ENCODE peak calls at places on chromosomes 4 and X, in seven cellular contexts. B is glutamatergic neuron; Q is AML-193; E is NCI-H69; N is pancreas; Y is activated CD4-positive, alpha-beta memory T cell treated with anti-CD3 and anti-CD28 coated beads, Interleukin-2, amount 10 ng/mL, durations not matched to agents 7 days and 5 days; J is pons. W is an unnamed sample.

GRCh38 chr4:54392459-54392858 is 163.4 kb downstream of the PDGFRA start:
- DNase-seq in N (no peak), Y (no peak), J (no peak), E (no peak), Q (no peak), B (no peak), W (no peak)

GRCh38 chrX:48498374-48498809 is 10.4 kb upstream of the PORCN start:
- DNase-seq in Y (no peak), E (peak; percentile 1), Q (no peak), J (no peak), B (no peak), N (no peak), W (no peak)

GRCh38 chr4:166435449-166435848 is 562.4 kb downstream of the TLL1 start:
- DNase-seq in N (no peak), Y (no peak), E (no peak), Q (no peak), J (no peak), B (no peak), W (no peak)

GRCh38 chrX:55907968-55908607 is 190.5 kb downstream of the RRAGB start:
- DNase-seq in Q (peak; percentile 63), J (peak; percentile 32), N (peak; percentile 50), E (no peak), Y (peak; percentile 66), B (peak; percentile 60), W (no peak)

GRCh38 chr4:174405923-174406322 is 116.4 kb downstream of the HPGD start:
- DNase-seq in N (no peak), B (no peak), E (no peak), J (no peak), Q (no peak), Y (no peak), W (no peak)

GRCh38 chrX:25427873-25428555 is 412.2 kb upstream of the ARX start:
- DNase-seq in E (peak; percentile 35), Y (no peak), J (no peak), B (peak; percentile 28), N (no peak), Q (no peak), W (no peak)

GRCh38 chrX:71489540-71489939 is 43.4 kb upstream of the OGT start:
- DNase-seq in N (no peak), B (no peak), Q (no peak), Y (no peak), J (no peak), E (no peak), W (no peak)

GRCh38 chr4:159390648-159391047 is 287.8 kb downstream of the RAPGEF2 start:
- DNase-seq in Y (no peak), B (no peak), E (no peak), J (no peak), Q (no peak), N (no peak), W (no peak)

GRCh38 chr4:169957785-169958184 is 68.4 kb downstream of the MFAP3L start:
- DNase-seq in Q (no peak), B (no peak), N (no peak), E (peak; percentile 69), J (no peak), Y (no peak), W (no peak)

W was measured in COR-L47.